ENCODE peak calls at places on chromosome 18, in four cellular contexts. K is heart right ventricle, E is AG04450, J is body of pancreas. L is an unnamed sample.

GRCh38 chr18:55586841-55587240 is 1.2 kb downstream of the TCF4 start:
- DNase-seq in K (no peak), E (no peak), J (no peak), L (no peak)

GRCh38 chr18:9101730-9102390 is 639 bp upstream of the NDUFV2 start:
- DNase-seq in K (no peak), E (no peak), J (peak; percentile 33), L (no peak)

GRCh38 chr18:25180974-25181373 is 171.0 kb downstream of the ZNF521 start:
- DNase-seq in K (no peak), E (no peak), J (no peak), L (no peak)

GRCh38 chr18:6052449-6052913 is 157.2 kb upstream of the TMEM200C start:
- DNase-seq in K (no peak), E (no peak), J (no peak), L (no peak)

GRCh38 chr18:41714872-41715271 is 240.2 kb upstream of the PIK3C3 start:
- DNase-seq in K (no peak), E (no peak), J (no peak), L (no peak)

GRCh38 chr18:45896991-45897390 is 70.1 kb downstream of the EPG5 start:
- DNase-seq in K (no peak), E (no peak), J (peak; percentile 16), L (no peak)

GRCh38 chr18:28110924-28111323 is 66.0 kb downstream of the CDH2 start:
- DNase-seq in K (no peak), E (no peak), J (no peak), L (no peak)

GRCh38 chr18:73693091-73693490 is 454.5 kb downstream of the FBXO15 start:
- DNase-seq in K (no peak), E (no peak), J (no peak), L (no peak)

GRCh38 chr18:33372442-33372841 is 68.1 kb downstream of the CCDC178 start:
- DNase-seq in K (no peak), E (no peak), J (no peak), L (no peak)

GRCh38 chr18:56214706-56215105 is 423.7 kb downstream of the TXNL1 start:
- DNase-seq in K (no peak), E (no peak), J (no peak), L (no peak)

GRCh38 chr18:23716516-23716915 is 27.3 kb downstream of the LAMA3 start:
- DNase-seq in K (no peak), E (peak; percentile 58), J (no peak), L (no peak)

GRCh38 chr18:28126768-28127167 is 50.2 kb downstream of the CDH2 start:
- DNase-seq in K (no peak), E (no peak), J (no peak), L (no peak)

GRCh38 chr18:79792096-79792987 is 5.4 kb upstream of the KCNG2 start:
- DNase-seq in K (no peak), E (no peak), J (no peak), L (no peak)

GRCh38 chr18:53567935-53568574 is 656.4 kb downstream of the MBD2 start:
- DNase-seq in K (no peak), E (no peak), J (no peak), L (no peak)

GRCh38 chr18:29873211-29873610 is 1169.3 kb downstream of the DSC3 start:
- DNase-seq in K (no peak), E (no peak), J (no peak), L (no peak)

GRCh38 chr18:57543560-57543959 is 42.9 kb downstream of the FECH start:
- DNase-seq in K (no peak), E (no peak), J (no peak), L (no peak)

GRCh38 chr18:44128365-44128764 is 552.3 kb upstream of the SETBP1 start:
- DNase-seq in K (no peak), E (no peak), J (no peak), L (no peak)

GRCh38 chr18:63994783-63995399 is 25.0 kb downstream of the SERPINB8 start:
- DNase-seq in K (no peak), E (peak; percentile 34), J (peak; percentile 45), L (no peak)
- H3K27ac ChIP-seq in K (no peak overlapping the region), E (no peak overlapping the region), J (no peak overlapping the region), L (no peak overlapping the region)

GRCh38 chr18:22606563-22607283 is 189.0 kb upstream of the CTAGE1 start:
- DNase-seq in K (no peak), E (no peak), J (no peak), L (no peak)

GRCh38 chr18:22605736-22606135 is 188.0 kb upstream of the CTAGE1 start:
- DNase-seq in K (no peak), E (no peak), J (no peak), L (no peak)

GRCh38 chr18:22603902-22604301 is 186.2 kb upstream of the CTAGE1 start:
- DNase-seq in K (no peak), E (no peak), J (no peak), L (no peak)

GRCh38 chr18:22604986-22605421 is 187.3 kb upstream of the CTAGE1 start:
- DNase-seq in K (no peak), E (no peak), J (peak; percentile 35), L (no peak)

GRCh38 chr18:22604390-22604985 is 186.8 kb upstream of the CTAGE1 start:
- DNase-seq in K (peak; percentile 58), E (no peak), J (peak; percentile 41), L (no peak)
- H3K27ac ChIP-seq in K (peak overlapping the region; percentile 64), E (peak overlapping the region; percentile 0), J (no peak overlapping the region), L (no peak overlapping the region)

GRCh38 chr18:47611649-47612048 is 318.8 kb downstream of the SMAD2 start:
- DNase-seq in K (no peak), E (no peak), J (no peak), L (no peak)
- H3K27ac ChIP-seq in K (no peak overlapping the region), E (no peak overlapping the region), J (no peak overlapping the region), L (no peak overlapping the region)

GRCh38 chr18:35618703-35619102 is 37.2 kb downstream of the GALNT1 start:
- DNase-seq in K (no peak), E (no peak), J (no peak), L (no peak)

GRCh38 chr18:35619941-35620340 is 38.4 kb downstream of the GALNT1 start:
- DNase-seq in K (no peak), E (no peak), J (no peak), L (no peak)

GRCh38 chr18:35618289-35618688 is 36.7 kb downstream of the GALNT1 start:
- DNase-seq in K (no peak), E (no peak), J (no peak), L (no peak)

GRCh38 chr18:35620765-35621164 is 39.2 kb downstream of the GALNT1 start:
- DNase-seq in K (no peak), E (no peak), J (no peak), L (no peak)

GRCh38 chr18:35619468-35619867 is 37.9 kb downstream of the GALNT1 start:
- DNase-seq in K (no peak), E (no peak), J (no peak), L (peak; percentile 2)
- H3K27ac ChIP-seq in K (no peak overlapping the region), E (no peak overlapping the region), J (no peak overlapping the region), L (peak overlapping the region; percentile 77)

GRCh38 chr18:48943333-48943732 is 7.4 kb downstream of the SMAD7 start:
- DNase-seq in K (no peak), E (no peak), J (no peak), L (no peak)
- H3K27ac ChIP-seq in K (peak overlapping the region; percentile 41), E (peak overlapping the region; percentile 12), J (peak overlapping the region; percentile 60), L (peak overlapping the region; percentile 7)

GRCh38 chr18:3062798-3063563 is 50.0 kb upstream of the LPIN2 start:
- DNase-seq in K (peak; percentile 76), E (no peak), J (peak; percentile 50), L (no peak)

GRCh38 chr18:3059272-3059671 is 46.3 kb upstream of the LPIN2 start:
- DNase-seq in K (no peak), E (no peak), J (no peak), L (no peak)

GRCh38 chr18:3060667-3061580 is 48.0 kb upstream of the LPIN2 start:
- DNase-seq in K (no peak), E (no peak), J (no peak), L (no peak)

GRCh38 chr18:3058328-3059191 is 45.6 kb upstream of the LPIN2 start:
- DNase-seq in K (no peak), E (no peak), J (no peak), L (no peak)

DNA sequence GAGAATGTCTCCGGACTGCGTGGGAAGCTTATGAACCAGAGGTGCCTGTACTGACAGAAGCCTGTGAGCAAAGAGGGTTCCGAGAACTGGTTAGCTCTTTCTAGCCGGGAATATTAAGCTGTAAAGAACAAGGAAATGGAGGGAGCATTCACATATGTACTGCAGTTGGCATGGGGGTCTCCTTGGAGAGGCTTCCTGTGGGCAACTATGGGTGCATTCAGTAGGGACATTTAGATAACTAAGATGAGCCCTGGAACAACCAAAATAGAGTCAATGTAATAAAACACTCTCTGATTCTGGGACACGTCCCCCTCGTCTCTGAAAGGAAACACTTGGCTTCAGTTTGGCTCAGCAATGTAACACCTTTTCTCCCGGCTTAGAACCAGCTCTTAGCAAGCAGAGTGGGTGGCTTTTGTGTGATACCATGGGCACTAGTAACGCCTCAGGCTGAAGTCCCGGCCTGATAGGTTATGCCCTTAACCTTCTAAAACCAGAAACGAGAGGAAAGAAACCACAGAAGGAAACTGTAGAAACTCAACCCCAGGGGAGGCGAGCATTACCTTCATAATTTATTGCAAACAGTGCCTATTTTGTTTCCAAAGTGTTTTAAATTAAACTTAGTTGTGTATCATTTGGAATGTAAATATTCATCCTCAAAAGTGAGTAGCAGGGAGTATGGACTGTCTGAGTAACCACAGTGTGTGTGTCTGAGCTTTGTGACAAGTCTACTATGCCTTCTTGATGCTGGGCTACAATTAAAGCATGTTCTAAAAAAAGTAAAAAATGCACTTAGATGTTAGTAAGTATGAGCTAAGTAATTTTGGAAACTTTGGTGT is 48.9 kb upstream of the LPIN2 start:
- DNase-seq in K (no peak), E (no peak), J (no peak), L (no peak)
- H3K27ac ChIP-seq in K (no peak overlapping the region), E (no peak overlapping the region), J (no peak overlapping the region), L (no peak overlapping the region)

GRCh38 chr18:75474332-75474731 is 46.8 kb upstream of the SMIM21 start:
- DNase-seq in K (no peak), E (no peak), J (no peak), L (no peak)

GRCh38 chr18:75472391-75472790 is 44.9 kb upstream of the SMIM21 start:
- DNase-seq in K (no peak), E (no peak), J (no peak), L (no peak)

GRCh38 chr18:75473316-75473715 is 45.8 kb upstream of the SMIM21 start:
- DNase-seq in K (no peak), E (no peak), J (no peak), L (no peak)

GRCh38 chr18:75472906-75473305 is 45.4 kb upstream of the SMIM21 start:
- DNase-seq in K (no peak), E (no peak), J (no peak), L (no peak)

GRCh38 chr18:75471850-75472249 is 44.3 kb upstream of the SMIM21 start:
- DNase-seq in K (no peak), E (no peak), J (no peak), L (no peak)
- H3K27ac ChIP-seq in K (no peak overlapping the region), E (no peak overlapping the region), J (no peak overlapping the region), L (no peak overlapping the region)

DNA sequence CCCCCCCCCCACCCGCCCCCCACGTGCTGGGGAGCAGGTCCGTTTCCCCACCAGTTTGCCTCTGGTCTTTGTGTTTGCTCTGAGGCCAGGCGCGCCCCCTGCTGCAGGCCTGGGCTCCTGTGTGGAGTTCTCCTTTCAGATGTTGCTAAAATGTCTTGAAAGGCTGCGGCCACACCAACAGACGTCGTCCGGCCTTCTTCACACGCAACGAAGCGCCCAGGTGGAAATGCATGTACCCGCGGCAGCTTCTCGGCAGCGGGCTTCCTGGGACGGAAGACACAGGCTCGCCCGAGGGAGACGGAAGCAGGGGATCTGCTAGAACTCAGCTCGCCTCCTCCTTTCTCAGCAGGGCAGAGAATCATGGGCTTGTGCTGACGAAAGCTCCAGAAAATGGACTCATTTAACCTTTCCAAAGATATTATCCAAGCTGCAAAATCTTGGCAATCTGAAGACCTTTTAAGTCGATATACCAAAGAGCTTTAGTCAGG is 125.3 kb upstream of the ZNF516 start:
- DNase-seq in K (peak; percentile 69), E (peak; percentile 42), J (peak; percentile 31), L (no peak)
- H3K27ac ChIP-seq in K (peak overlapping the region; percentile 67), E (peak overlapping the region; percentile 68), J (peak overlapping the region; percentile 27), L (no peak overlapping the region)

L was measured in substantia nigra.